ENCODE peak calls at places on chromosomes 4 and X, in four cellular contexts. D is glutamatergic neuron; J is CD8-positive, alpha-beta T cell; O is coronary artery. N is an unnamed sample.

GRCh38 chr4:147984778-147985138 is 252.9 kb downstream of the ARHGAP10 start:
- DNase-seq in J (no peak), O (no peak), D (no peak), N (no peak)

GRCh38 chr4:39104255-39104654 is 42.2 kb downstream of the KLHL5 start:
- DNase-seq in O (no peak), J (no peak), D (no peak), N (no peak)

GRCh38 chr4:96354036-96354712 is 514.3 kb downstream of the PDHA2 start:
- DNase-seq in J (no peak), O (no peak), D (no peak), N (no peak)

GRCh38 chr4:88242144-88242543 is 42.2 kb downstream of the PPM1K start:
- DNase-seq in O (no peak), J (no peak), D (no peak), N (no peak)

GRCh38 chr4:124943938-124944337 is 231.4 kb upstream of the ANKRD50 start:
- DNase-seq in J (no peak), D (no peak), O (no peak), N (no peak)

GRCh38 chrX:133838761-133839676 is 146.4 kb downstream of the GPC3 start:
- DNase-seq in J (peak; percentile 36), D (peak; percentile 26), O (no peak), N (no peak)

GRCh38 chr4:114599231-114600065 is 841 bp downstream of the UGT8 start:
- DNase-seq in D (peak; percentile 41), O (no peak), J (peak; percentile 6), N (no peak)

GRCh38 chr4:122814426-122814825 is 12.2 kb upstream of the FGF2 start:
- DNase-seq in D (no peak), J (no peak), O (no peak), N (no peak)

GRCh38 chr4:173518419-173519102 is 11.5 kb downstream of the HAND2 start:
- DNase-seq in O (no peak), J (no peak), D (no peak), N (no peak)

GRCh38 chr4:185914583-185915199 is 102.7 kb upstream of the SORBS2 start:
- DNase-seq in O (no peak), J (no peak), D (no peak), N (no peak)

GRCh38 chr4:121696140-121696640 is 590 bp downstream of the ANXA5 start:
- DNase-seq in O (peak; percentile 92), D (no peak), J (peak; percentile 51), N (peak; percentile 82)

GRCh38 chrX:136784231-136784630 is 3.5 kb upstream of the ARHGEF6 start:
- DNase-seq in D (no peak), O (no peak), J (no peak), N (no peak)

GRCh38 chrX:141405486-141405877 is 163.2 kb upstream of the SPANXC start:
- DNase-seq in J (no peak), D (no peak), O (no peak), N (no peak)

GRCh38 chr4:115275615-115276014 is 162.2 kb upstream of the NDST4 start:
- DNase-seq in D (no peak), O (no peak), J (no peak), N (no peak)

GRCh38 chr4:152655272-152656129 is 24.3 kb downstream of the TMEM154 start:
- DNase-seq in O (no peak), J (no peak), D (no peak), N (no peak)

GRCh38 chrX:56766554-56767412 is 37.7 kb downstream of the NBDY start:
- DNase-seq in D (no peak), J (no peak), O (peak; percentile 72), N (peak; percentile 9)

GRCh38 chrX:110082156-110082555 is 79.2 kb downstream of the TMEM164 start:
- DNase-seq in J (no peak), O (no peak), D (no peak), N (peak; percentile 78)

GRCh38 chrX:104428231-104428630 is 137.8 kb upstream of the IL1RAPL2 start:
- DNase-seq in J (no peak), D (no peak), O (no peak), N (peak; percentile 18)

GRCh38 chr4:128649575-128650205 is 159.8 kb upstream of the JADE1 start:
- DNase-seq in O (no peak), D (no peak), J (no peak), N (peak; percentile 59)

GRCh38 chr4:148341980-148342800 is 100.0 kb downstream of the NR3C2 start:
- DNase-seq in D (no peak), J (no peak), O (no peak), N (no peak)

GRCh38 chr4:123351713-123352112 is 44.9 kb upstream of the SPRY1 start:
- DNase-seq in O (no peak), J (no peak), D (no peak), N (no peak)

GRCh38 chr4:38759077-38759789 is 23.6 kb downstream of the TLR10 start:
- DNase-seq in J (peak; percentile 52), O (no peak), D (peak; percentile 62), N (peak; percentile 52)

GRCh38 chrX:56564182-56564885 is 907 bp downstream of the UBQLN2 start:
- DNase-seq in D (peak; percentile 20), O (peak; percentile 69), J (peak; percentile 15), N (peak; percentile 19)

GRCh38 chr4:113300384-113301011 is 251.0 kb downstream of the ANK2 start:
- DNase-seq in D (no peak), O (no peak), J (no peak), N (peak; percentile 33)

GRCh38 chr4:86594559-86595425 is 677 bp downstream of the PTPN13 start:
- DNase-seq in O (peak; percentile 77), J (no peak), D (peak; percentile 65), N (peak; percentile 89)

GRCh38 chr4:142091691-142092182 is 455.4 kb downstream of the IL15 start:
- DNase-seq in O (peak; percentile 83), J (no peak), D (no peak), N (peak; percentile 97)

GRCh38 chr4:31995943-31996901 is 1276.1 kb downstream of the PCDH7 start:
- DNase-seq in O (no peak), J (no peak), D (peak; percentile 81), N (no peak)

GRCh38 chr4:76090241-76090691 is 15.8 kb downstream of the ART3 start:
- DNase-seq in O (no peak), D (no peak), J (no peak), N (peak; percentile 98)

GRCh38 chrX:4253092-4253491 is 539.6 kb upstream of the PRKX start:
- DNase-seq in D (no peak), O (no peak), J (no peak), N (no peak)

GRCh38 chrX:125436855-125437254 is 117.2 kb downstream of the TEX13C start:
- DNase-seq in J (no peak), O (no peak), D (no peak), N (no peak)

GRCh38 chr4:107098403-107098802 is 62.3 kb upstream of the DKK2 start:
- DNase-seq in D (no peak), O (no peak), J (no peak), N (no peak)

GRCh38 chr4:104693601-104694201 is 199.0 kb upstream of the CXXC4 start:
- DNase-seq in J (no peak), O (no peak), D (no peak), N (no peak)

GRCh38 chr4:144666539-144667175 is 20.7 kb downstream of the HHIP start:
- DNase-seq in D (no peak), O (no peak), J (no peak), N (peak; percentile 59)

DNA sequence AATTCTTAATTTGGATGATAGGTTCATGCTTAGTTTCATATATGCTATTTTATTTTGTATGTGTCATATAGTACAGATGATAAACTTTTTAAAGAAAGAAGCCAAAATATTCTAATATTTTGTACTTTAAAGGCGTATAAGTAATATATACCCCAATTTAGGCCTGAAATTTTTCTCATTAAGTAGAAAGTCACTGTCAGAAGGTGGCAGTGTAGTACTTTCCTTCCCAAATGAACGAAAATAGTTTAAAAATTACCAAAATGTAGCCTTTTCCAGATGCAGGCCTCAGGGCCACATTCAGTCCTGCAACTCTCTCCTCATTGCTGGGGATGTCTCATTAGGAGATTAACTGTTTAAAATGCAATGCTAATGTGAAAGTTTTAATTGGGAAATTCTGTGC is 1263.6 kb downstream of the C4orf33 start:
- DNase-seq in J (no peak), O (no peak), D (no peak), N (peak; percentile 37)
- TF ChIP-seq CTCF in J (no peak), O (no peak), D (no peak), N (peak; percentile 79)

GRCh38 chrX:32483534-32484136 is 727.7 kb downstream of the DMD start:
- DNase-seq in D (no peak), J (no peak), O (no peak), N (no peak)
- TF ChIP-seq CTCF in D (peak; percentile 43), J (no peak), O (no peak), N (peak; percentile 46)

GRCh38 chrX:149841929-149842328 is 39.1 kb upstream of the MAGEA8 start:
- DNase-seq in J (no peak), O (no peak), D (no peak), N (no peak)
- TF ChIP-seq CTCF in J (no peak), O (no peak), D (no peak), N (no peak)

DNA sequence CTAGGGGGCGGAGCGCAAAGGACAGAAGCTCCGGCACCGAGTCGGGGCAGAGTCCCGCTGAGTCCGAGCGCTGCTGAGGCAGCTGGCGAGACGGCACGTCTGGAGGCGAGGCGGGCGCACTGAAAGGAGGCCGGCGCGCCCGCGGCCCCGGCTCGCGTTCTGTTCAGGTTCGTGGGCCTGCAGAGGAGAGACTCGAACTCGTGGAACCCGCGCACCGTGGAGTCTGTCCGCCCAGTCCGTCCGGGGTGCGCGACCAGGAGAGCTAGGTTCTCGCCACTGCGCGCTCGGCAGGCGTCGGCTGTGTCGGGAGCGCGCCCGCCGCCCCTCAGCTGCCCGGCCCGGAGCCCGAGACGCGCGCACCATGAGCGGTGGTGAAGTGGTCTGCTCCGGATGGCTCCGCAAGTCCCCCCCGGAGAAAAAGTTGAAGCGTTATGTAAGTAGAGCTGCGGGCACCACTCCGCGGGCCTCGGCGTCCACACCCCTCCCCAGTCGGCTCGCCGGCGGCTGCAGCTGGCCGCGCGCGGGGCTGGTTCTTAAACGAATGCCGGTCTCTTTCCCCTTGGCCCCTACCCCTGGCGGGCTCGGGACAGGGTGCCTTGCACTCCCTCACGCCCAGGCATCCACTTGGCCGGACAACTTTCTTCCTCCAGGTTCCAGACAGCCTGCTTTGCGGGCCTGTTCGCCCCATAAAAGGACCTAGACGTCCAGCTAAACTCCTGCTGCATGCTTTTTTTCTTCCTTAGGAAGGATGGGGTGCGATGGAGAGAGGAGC is at the start of gene GAB1:
- DNase-seq in O (no peak), J (peak; percentile 5), D (peak; percentile 72), N (peak; percentile 36)
- TF ChIP-seq CTCF in O (no peak), J (no peak), D (no peak), N (peak; percentile 65)

GRCh38 chr4:64781737-64782326 is 372.6 kb upstream of the TECRL start:
- DNase-seq in O (no peak), D (no peak), J (no peak), N (peak; percentile 29)
- TF ChIP-seq CTCF in O (peak; percentile 56), D (peak; percentile 92), J (no peak), N (peak; percentile 84)

N was measured in HFFc6.